ENCODE peak calls at places on chromosome 6, in seven cellular contexts. N is lung; M is CD8-positive, alpha-beta T cell; E is left lung; G is PC-3; V is adrenal gland; R is neural progenitor cell. O is an unnamed sample.
A peak's percentile ranks its signal among the peaks of the same experiment; 100 is the strongest.

GRCh38 chr6:167272156-167272555 is 19.0 kb upstream of the UNC93A start:
- DNase-seq in V (no peak), G (no peak), E (no peak), M (no peak), N (no peak), R (no peak), O (no peak)

GRCh38 chr6:23642849-23643248 is 483.2 kb upstream of the NRSN1 start:
- DNase-seq in M (no peak), G (no peak), N (no peak), R (no peak), E (no peak), V (no peak), O (no peak)

GRCh38 chr6:139308936-139309603 is 17.3 kb upstream of the TXLNB start:
- DNase-seq in R (no peak), N (peak; percentile 35), V (peak; percentile 54), G (peak; percentile 46), M (no peak), E (peak; percentile 42), O (no peak)

GRCh38 chr6:126904176-126904575 is 214.3 kb upstream of the RSPO3 start:
- DNase-seq in V (no peak), N (no peak), G (no peak), R (no peak), E (no peak), M (no peak), O (no peak)

GRCh38 chr6:35077006-35077712 is 64.0 kb downstream of the TCP11 start:
- DNase-seq in M (no peak), V (no peak), N (no peak), G (no peak), E (no peak), R (no peak), O (peak; percentile 0)

GRCh38 chr6:141321486-141322347 is 811.0 kb upstream of the GJE1 start:
- DNase-seq in N (no peak), G (no peak), E (no peak), M (no peak), V (no peak), R (peak; percentile 4), O (no peak)

GRCh38 chr6:37690964-37691735 is 6.5 kb downstream of the MDGA1 start:
- DNase-seq in E (no peak), G (peak; percentile 43), N (no peak), M (no peak), R (no peak), V (no peak), O (no peak)

GRCh38 chr6:130505808-130506207 is 140.0 kb downstream of the TMEM200A start:
- DNase-seq in G (no peak), N (no peak), V (no peak), R (no peak), M (no peak), E (no peak), O (no peak)

GRCh38 chr6:89999154-89999553 is 104.9 kb downstream of the GJA10 start:
- DNase-seq in V (peak; percentile 25), R (no peak), M (no peak), G (no peak), N (no peak), E (peak; percentile 42), O (no peak)

GRCh38 chr6:160263214-160263939 is 4.8 kb upstream of the SLC22A2 start:
- DNase-seq in M (no peak), N (no peak), R (no peak), E (no peak), V (no peak), G (no peak), O (no peak)

GRCh38 chr6:106823732-106824351 is 150.7 kb downstream of the CD24 start:
- DNase-seq in M (no peak), G (no peak), V (no peak), R (no peak), E (peak; percentile 53), N (peak; percentile 41), O (no peak)

GRCh38 chr6:150119256-150119655 is 23.6 kb upstream of the PPP1R14C start:
- DNase-seq in M (no peak), R (no peak), E (no peak), N (no peak), G (no peak), V (no peak), O (no peak)

GRCh38 chr6:80454197-80454596 is 347.7 kb downstream of the BCKDHB start:
- DNase-seq in G (peak; percentile 88), E (no peak), V (no peak), M (no peak), N (no peak), R (no peak), O (no peak)

GRCh38 chr6:155328074-155328538 is 13.8 kb upstream of the TFB1M start:
- DNase-seq in R (no peak), N (no peak), V (no peak), G (no peak), E (no peak), M (no peak), O (no peak)

GRCh38 chr6:28995093-28995650 is 9.9 kb downstream of the ZNF311 start:
- DNase-seq in M (no peak), R (no peak), E (no peak), V (no peak), N (no peak), G (no peak), O (no peak)

GRCh38 chr6:98945311-98946005 is 2.3 kb downstream of the FBXL4 start:
- DNase-seq in G (no peak), V (no peak), N (no peak), E (no peak), R (no peak), M (no peak), O (no peak)

GRCh38 chr6:125310994-125311649 is 9.4 kb upstream of the HDDC2 start:
- DNase-seq in V (peak; percentile 37), M (no peak), R (peak; percentile 71), N (no peak), G (peak; percentile 70), E (no peak), O (no peak)

GRCh38 chr6:145086197-145086596 is 649.1 kb downstream of the EPM2A start:
- DNase-seq in N (no peak), M (no peak), E (no peak), G (no peak), R (no peak), V (no peak), O (no peak)

GRCh38 chr6:79813854-79814477 is 133.4 kb downstream of the ELOVL4 start:
- DNase-seq in G (peak; percentile 71), M (peak; percentile 38), N (peak; percentile 66), E (peak; percentile 58), R (peak; percentile 86), V (peak; percentile 85), O (no peak)

GRCh38 chr6:36781669-36782068 is 57.6 kb downstream of the CPNE5 start:
- DNase-seq in M (no peak), R (no peak), G (no peak), N (no peak), E (no peak), V (no peak), O (no peak)

GRCh38 chr6:17866876-17867444 is 120.5 kb downstream of the KIF13A start:
- DNase-seq in V (peak; percentile 36), N (no peak), E (no peak), M (no peak), G (peak; percentile 7), R (no peak), O (no peak)

GRCh38 chr6:17865798-17866725 is 121.4 kb downstream of the KIF13A start:
- DNase-seq in G (peak; percentile 98), V (peak; percentile 91), N (peak; percentile 40), E (peak; percentile 68), R (no peak), M (no peak), O (peak; percentile 96)

GRCh38 chr6:17867880-17868279 is 119.6 kb downstream of the KIF13A start:
- DNase-seq in G (peak; percentile 62), E (no peak), V (peak; percentile 39), N (no peak), R (no peak), M (no peak), O (no peak)

GRCh38 chr6:17863971-17864754 is 123.3 kb downstream of the KIF13A start:
- DNase-seq in R (no peak), G (peak; percentile 96), M (no peak), N (no peak), E (no peak), V (peak; percentile 34), O (peak; percentile 64)

DNA sequence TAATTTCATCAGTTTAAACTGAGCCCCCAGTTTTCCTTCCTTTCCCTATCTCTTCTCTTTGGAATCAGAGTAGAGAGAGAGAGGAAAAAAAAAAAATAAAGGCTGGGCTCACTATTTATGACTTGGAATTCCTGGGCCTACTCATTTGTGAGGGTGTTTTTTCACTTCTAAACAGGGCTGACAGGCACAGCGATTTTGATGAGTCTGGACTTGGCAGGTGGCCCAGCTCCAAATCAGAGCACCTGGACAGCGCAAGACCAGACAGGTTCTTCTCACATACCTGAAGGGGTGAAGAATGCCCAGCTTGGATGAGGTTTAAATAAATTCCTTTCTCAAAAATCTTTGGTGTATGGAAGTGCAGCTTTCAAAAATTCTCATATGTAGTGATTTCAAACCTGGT is 122.2 kb downstream of the KIF13A start:
- DNase-seq in G (peak; percentile 92), N (no peak), R (no peak), V (no peak), E (no peak), M (no peak), O (no peak)
- H3K4me1 ChIP-seq in G (peaks cover 68% of the 10 kb centered on the region), N (peaks cover 26% of the 10 kb centered on the region), R (no peaks in the 10 kb centered on the region), V (peaks cover 60% of the 10 kb centered on the region), E (peaks cover 11% of the 10 kb centered on the region), M (no peaks in the 10 kb centered on the region), O (peaks cover 16% of the 10 kb centered on the region)

GRCh38 chr6:14040042-14040441 is 77.5 kb upstream of the CD83 start:
- DNase-seq in E (no peak), V (no peak), M (no peak), N (no peak), G (no peak), R (no peak), O (no peak)
- TF ChIP-seq CTCF in E (no peak), V (no peak), M (no peak), N (no peak), G (no peak), R (peak; percentile 36), O (no peak)

GRCh38 chr6:15642276-15642675 is 20.6 kb downstream of the DTNBP1 start:
- DNase-seq in R (no peak), N (no peak), E (no peak), M (no peak), G (peak; percentile 44), V (no peak), O (no peak)
- H3K9me3 ChIP-seq in R (no peaks in the 10 kb centered on the region), N (peaks cover 8% of the 10 kb centered on the region), E (peaks cover 15% of the 10 kb centered on the region), M (peaks cover 10% of the 10 kb centered on the region), G (peaks cover 7% of the 10 kb centered on the region), V (peaks cover 8% of the 10 kb centered on the region), O (no peaks in the 10 kb centered on the region)

DNA sequence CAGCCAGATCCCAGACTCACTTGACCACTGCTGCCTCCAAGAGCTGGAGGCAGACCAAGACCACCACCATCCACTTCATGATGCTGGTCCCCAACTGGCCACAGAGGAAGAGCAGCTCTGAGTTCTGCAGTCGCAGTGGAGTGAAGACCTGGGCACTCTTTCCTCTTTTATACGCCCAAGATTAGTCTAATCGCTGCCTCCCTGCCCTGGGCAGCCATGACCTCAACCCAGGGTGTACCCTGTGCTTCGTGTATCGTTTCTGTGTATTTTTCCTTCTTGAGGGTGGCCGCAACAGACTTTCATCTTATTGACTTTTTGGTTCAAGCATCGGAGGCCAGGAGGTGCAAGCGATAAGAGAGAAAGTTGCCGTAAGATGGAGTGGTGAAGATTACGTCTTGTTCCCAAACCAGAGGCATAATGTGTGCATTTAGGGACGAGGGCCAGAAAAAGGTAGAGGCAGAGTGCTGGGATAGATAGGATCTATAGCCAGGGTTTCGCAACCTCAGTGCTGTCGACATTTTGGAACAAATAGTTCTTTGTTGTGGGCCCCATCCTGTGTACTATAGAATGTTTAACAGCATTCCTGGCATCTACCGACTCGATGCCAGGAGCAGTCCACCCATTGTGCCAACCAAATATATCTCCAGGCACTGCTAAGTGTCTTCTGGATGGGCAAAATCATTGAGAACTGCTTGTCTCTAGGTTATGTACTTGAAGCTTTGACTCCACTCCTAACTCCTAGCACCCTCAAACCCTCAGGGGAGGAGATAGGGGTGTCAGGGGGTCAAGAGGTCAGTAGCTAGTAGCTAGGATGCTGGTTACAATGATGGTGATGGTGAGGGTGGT is at the start of gene PGC:
- DNase-seq in M (no peak), N (peak; percentile 42), E (no peak), G (peak; percentile 57), V (no peak), R (no peak), O (no peak)
- H3K4me1 ChIP-seq in M (no peaks in the 10 kb centered on the region), N (no peaks in the 10 kb centered on the region), E (peaks cover 5% of the 10 kb centered on the region), G (peaks cover 6% of the 10 kb centered on the region), V (no peaks in the 10 kb centered on the region), R (no peaks in the 10 kb centered on the region), O (no peaks in the 10 kb centered on the region)